ENCODE peak calls at places on chromosomes 1 and 21, in six cellular contexts. I is HCT116, L is IMR-90, O is fibroblast of lung, N is mammary epithelial cell, V is PC-9. D is an unnamed sample. For H4K20me1, the result is how much of the 10 kb centered on the place peaks cover.

GRCh38 chr1:43582162-43582566 is 51.5 kb downstream of the PTPRF start:
- DNase-seq in I (peak), L (peak), O (peak), N (peak), V (peak), D (peak)

GRCh38 chr21:28805885-28806284 is 186.8 kb downstream of the LTN1 start:
- DNase-seq in I (no peak), L (peak), O (peak), N (no peak), V (no peak), D (no peak)

GRCh38 chr1:65762081-65762862 is 30.4 kb upstream of the PDE4B start:
- DNase-seq in I (no peak), L (peak), O (peak), N (peak), V (peak), D (peak)

GRCh38 chr1:56586502-56586901 is 7.1 kb upstream of the PLPP3 start:
- DNase-seq in I (no peak), L (no peak), O (no peak), N (no peak), V (no peak), D (no peak)

GRCh38 chr1:177937931-177938330 is 31.9 kb downstream of the SEC16B start:
- DNase-seq in I (no peak), L (peak), O (peak), N (peak), V (no peak), D (no peak)

GRCh38 chr1:191852907-191853306 is 305.4 kb upstream of the RGS18 start:
- DNase-seq in I (no peak), L (no peak), O (no peak), N (no peak), V (no peak), D (no peak)

GRCh38 chr1:22540311-22540710 is 23.0 kb upstream of the EPHA8 start:
- DNase-seq in I (no peak), L (no peak), O (no peak), N (no peak), V (no peak), D (no peak)

GRCh38 chr21:45354970-45355369 is 50.0 kb upstream of the COL18A1 start:
- DNase-seq in I (no peak), L (no peak), O (peak), N (no peak), V (no peak), D (no peak)

GRCh38 chr1:203124546-203125317 is 2.8 kb upstream of the ADORA1 start:
- DNase-seq in I (no peak), L (peak), O (no peak), N (peak), V (no peak), D (no peak)

GRCh38 chr1:231493421-231494185 is 34.9 kb upstream of the TSNAX start:
- DNase-seq in I (no peak), L (peak), O (peak), N (peak), V (no peak), D (no peak)

GRCh38 chr1:16900771-16901170 is 5.0 kb downstream of the RNU1-2 start:
- DNase-seq in I (peak), L (no peak), O (no peak), N (no peak), V (no peak), D (no peak)

GRCh38 chr1:25080294-25081209 is 150.5 kb upstream of the RUNX3 start:
- DNase-seq in I (peak), L (peak), O (peak), N (peak), V (no peak), D (no peak)

GRCh38 chr1:36465731-36466369 is 1.7 kb upstream of the MRPS15 start:
- DNase-seq in I (no peak), L (no peak), O (peak), N (no peak), V (peak), D (no peak)

GRCh38 chr21:44572959-44573583 is 458 bp upstream of the KRTAP10-4 start:
- DNase-seq in I (no peak), L (peak), O (no peak), N (peak), V (no peak), D (no peak)

GRCh38 chr1:204314893-204315735 is 44.6 kb downstream of the PLEKHA6 start:
- DNase-seq in I (no peak), L (no peak), O (no peak), N (no peak), V (no peak), D (no peak)

GRCh38 chr1:14704846-14705245 is 106.4 kb downstream of the KAZN start:
- DNase-seq in I (no peak), L (no peak), O (no peak), N (peak), V (no peak), D (no peak)

GRCh38 chr1:28680141-28680540 is 11.6 kb downstream of the GMEB1 start:
- DNase-seq in I (no peak), L (peak), O (no peak), N (no peak), V (no peak), D (no peak)

GRCh38 chr21:36388835-36389234 is 3.6 kb downstream of the CHAF1B start:
- DNase-seq in I (no peak), L (peak), O (peak), N (peak), V (no peak), D (peak)

GRCh38 chr21:16587141-16587570 is 857.4 kb downstream of the USP25 start:
- DNase-seq in I (no peak), L (peak), O (peak), N (peak), V (peak), D (peak)

GRCh38 chr1:94795321-94795899 is 24.7 kb upstream of the SLC44A3 start:
- DNase-seq in I (no peak), L (no peak), O (no peak), N (no peak), V (no peak), D (no peak)

GRCh38 chr1:19466112-19466561 is 19.2 kb downstream of the CAPZB start:
- DNase-seq in I (no peak), L (no peak), O (no peak), N (no peak), V (no peak), D (no peak)

GRCh38 chr1:179865377-179865776 is 12.2 kb downstream of the TOR1AIP2 start:
- DNase-seq in I (no peak), L (no peak), O (no peak), N (no peak), V (no peak), D (no peak)

GRCh38 chr1:28154083-28154594 is 22.4 kb downstream of the PTAFR start:
- DNase-seq in I (no peak), L (no peak), O (no peak), N (no peak), V (no peak), D (no peak)

GRCh38 chr1:202858306-202858705 is 30.6 kb downstream of the RABIF start:
- DNase-seq in I (no peak), L (peak), O (peak), N (no peak), V (no peak), D (peak)

GRCh38 chr1:229043111-229043510 is 227.8 kb upstream of the RAB4A start:
- DNase-seq in I (no peak), L (no peak), O (no peak), N (no peak), V (no peak), D (no peak)

GRCh38 chr1:229047161-229047840 is 223.6 kb upstream of the RAB4A start:
- DNase-seq in I (no peak), L (no peak), O (no peak), N (no peak), V (no peak), D (no peak)

GRCh38 chr1:229046251-229046853 is 224.6 kb upstream of the RAB4A start:
- DNase-seq in I (no peak), L (no peak), O (no peak), N (no peak), V (no peak), D (no peak)

GRCh38 chr1:229048221-229048620 is 222.7 kb upstream of the RAB4A start:
- DNase-seq in I (no peak), L (no peak), O (no peak), N (no peak), V (no peak), D (no peak)

DNA sequence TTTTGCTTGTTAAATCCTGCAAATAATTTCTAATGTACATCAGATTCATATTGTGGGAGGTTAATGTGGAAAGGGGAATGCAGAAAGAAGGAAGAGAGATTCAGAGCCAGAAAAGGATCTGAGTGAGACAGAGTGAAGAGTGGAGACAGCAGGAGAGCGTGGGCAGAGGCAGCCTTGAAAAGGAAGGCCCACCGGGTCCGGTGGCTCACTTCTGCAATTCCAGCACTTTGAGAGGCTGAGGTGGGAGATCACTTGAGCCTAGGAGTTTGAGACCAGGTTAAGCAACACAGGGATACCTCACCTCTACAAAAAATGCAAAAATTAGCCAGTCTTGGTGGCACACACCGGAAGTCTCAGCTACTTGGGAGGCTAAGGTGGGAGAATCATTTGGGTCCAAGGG is 222.0 kb upstream of the RAB4A start:
- DNase-seq in I (no peak), L (no peak), O (no peak), N (no peak), V (no peak), D (no peak)
- H4K20me1 ChIP-seq in I (under half), L (under half), O (under half), N (under half), V (under half), D (under half)

DNA sequence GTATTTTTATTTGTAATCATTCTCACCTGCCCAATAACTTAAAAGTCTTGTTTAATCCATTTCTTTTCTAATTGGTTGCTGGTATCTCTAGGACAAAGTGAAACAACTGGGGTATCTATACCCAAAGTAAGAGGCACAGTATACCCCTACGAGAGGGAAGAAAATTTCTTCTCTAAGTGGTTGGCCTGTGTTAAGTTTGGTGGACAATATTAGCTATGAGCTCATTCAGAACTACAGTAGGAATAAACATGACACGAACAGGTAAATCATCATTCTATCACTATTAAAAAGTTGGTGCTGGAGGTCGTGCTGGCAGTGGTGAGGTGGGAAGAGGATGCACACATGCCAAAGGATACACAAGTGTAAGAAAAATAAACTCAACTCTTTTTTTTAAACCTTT is 99.6 kb downstream of the ZNF644 start:
- DNase-seq in I (no peak), L (no peak), O (no peak), N (no peak), V (no peak), D (no peak)
- H4K20me1 ChIP-seq in I (under half), L (under half), O (under half), N (under half), V (half or more), D (half or more)

GRCh38 chr1:9700340-9700739 is 48.8 kb downstream of the PIK3CD start:
- DNase-seq in I (peak), L (peak), O (peak), N (peak), V (peak), D (no peak)

GRCh38 chr1:9701661-9702060 is 50.1 kb downstream of the PIK3CD start:
- DNase-seq in I (no peak), L (no peak), O (no peak), N (peak), V (no peak), D (no peak)

GRCh38 chr1:9705337-9706098 is 54.0 kb downstream of the PIK3CD start:
- DNase-seq in I (no peak), L (peak), O (no peak), N (no peak), V (peak), D (no peak)

GRCh38 chr1:9703681-9704080 is 52.1 kb downstream of the PIK3CD start:
- DNase-seq in I (no peak), L (no peak), O (no peak), N (no peak), V (no peak), D (no peak)

DNA sequence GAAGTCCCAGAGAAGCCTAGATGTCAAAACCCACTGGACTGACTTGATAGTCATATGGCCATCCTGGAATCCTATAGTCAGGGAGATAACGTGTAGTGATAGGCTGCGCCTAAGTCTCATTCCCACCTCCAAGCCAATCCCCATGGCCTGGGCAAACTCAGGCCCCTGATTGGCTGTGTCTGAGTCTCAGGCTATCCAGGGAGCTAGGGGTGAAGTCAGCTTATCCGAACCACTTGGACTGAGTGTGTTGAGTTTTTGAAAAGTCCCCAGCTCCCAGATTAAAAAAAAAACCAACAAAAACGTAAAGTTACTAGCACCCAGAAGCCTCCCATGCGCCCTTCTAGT is 51.6 kb downstream of the PIK3CD start:
- DNase-seq in I (no peak), L (no peak), O (no peak), N (no peak), V (no peak), D (no peak)
- H4K20me1 ChIP-seq in I (under half), L (under half), O (under half), N (under half), V (under half), D (under half)

GRCh38 chr1:183106166-183106565 is 79.9 kb upstream of the LAMC2 start:
- DNase-seq in I (no peak), L (peak), O (peak), N (no peak), V (no peak), D (no peak)
- H4K20me1 ChIP-seq in I (under half), L (half or more), O (under half), N (under half), V (under half), D (under half)